ENCODE peak calls at places on chromosomes 2 and 18, in six cellular contexts. D, R, N, G, L and S are unnamed samples.

GRCh38 chr2:94956797-94957391 is 68.6 kb upstream of the MAL start:
- DNase-seq in D (peak; percentile 10), R (no peak), N (peak; percentile 46), G (no peak), L (peak; percentile 61), S (peak; percentile 10)

GRCh38 chr2:85171916-85172315 is 38.7 kb downstream of the TCF7L1 start:
- DNase-seq in D (no peak), R (no peak), N (no peak), G (no peak), L (no peak), S (no peak)

GRCh38 chr18:39211461-39211860 is 1645.9 kb upstream of the CELF4 start:
- DNase-seq in D (no peak), R (no peak), N (no peak), G (no peak), L (no peak), S (no peak)

GRCh38 chr2:226074391-226074790 is 674.9 kb downstream of the NYAP2 start:
- DNase-seq in D (no peak), R (no peak), N (no peak), G (no peak), L (no peak), S (no peak)

GRCh38 chr2:129248183-129248582 is 731.3 kb upstream of the RAB6C start:
- DNase-seq in D (no peak), R (no peak), N (no peak), G (no peak), L (no peak), S (no peak)

GRCh38 chr2:12091201-12091806 is 344.9 kb downstream of the LPIN1 start:
- DNase-seq in D (no peak), R (no peak), N (no peak), G (no peak), L (no peak), S (no peak)

GRCh38 chr2:128405981-128406601 is 87.4 kb upstream of the HS6ST1 start:
- DNase-seq in D (no peak), R (no peak), N (no peak), G (no peak), L (no peak), S (no peak)

GRCh38 chr2:96859338-96859649 is 1.5 kb upstream of the ANKRD39 start:
- DNase-seq in D (no peak), R (no peak), N (no peak), G (no peak), L (no peak), S (no peak)

GRCh38 chr2:37992631-37993030 is 67.5 kb downstream of the RMDN2 start:
- DNase-seq in D (no peak), R (no peak), N (no peak), G (no peak), L (no peak), S (no peak)

GRCh38 chr2:240895656-240896388 is at the start of gene MAB21L4:
- DNase-seq in D (no peak), R (no peak), N (no peak), G (no peak), L (no peak), S (no peak)

GRCh38 chr2:33340265-33340664 is 136.2 kb upstream of the RASGRP3 start:
- DNase-seq in D (no peak), R (no peak), N (no peak), G (peak; percentile 59), L (no peak), S (no peak)

GRCh38 chr2:177724398-177725287 is 332.1 kb downstream of the AGPS start:
- DNase-seq in D (peak; percentile 11), R (peak; percentile 5), N (peak; percentile 61), G (peak; percentile 9), L (peak; percentile 74), S (peak; percentile 10)

GRCh38 chr2:160085662-160086061 is 23.2 kb upstream of the PLA2R1 start:
- DNase-seq in D (no peak), R (no peak), N (no peak), G (no peak), L (no peak), S (no peak)

GRCh38 chr2:105455488-105455991 is 56.7 kb upstream of the FHL2 start:
- DNase-seq in D (no peak), R (peak; percentile 87), N (no peak), G (peak; percentile 99), L (no peak), S (no peak)

GRCh38 chr18:47953471-47953931 is 23.0 kb upstream of the SMAD2 start:
- DNase-seq in D (no peak), R (no peak), N (peak; percentile 33), G (peak; percentile 68), L (peak; percentile 37), S (no peak)